ENCODE peak calls at places on chromosomes 16 and 17, in four cellular contexts. X is SW480, G is frontal cortex, W is OCI-M1. B is an unnamed sample.

GRCh38 chr17:42780816-42781638 is 617 bp downstream of the WNK4 start:
- DNase-seq in W (no peak), X (no peak), G (no peak), B (no peak)

GRCh38 chr16:11251525-11252481 is 4.2 kb downstream of the SOCS1 start:
- DNase-seq in X (no peak), G (no peak), W (peak), B (no peak)

GRCh38 chr16:49617710-49618330 is 238.1 kb downstream of the ZNF423 start:
- DNase-seq in W (no peak), G (no peak), X (no peak), B (no peak)

GRCh38 chr17:7141824-7142223 is 27.2 kb upstream of the ASGR2 start:
- DNase-seq in G (no peak), X (no peak), W (no peak), B (no peak)

GRCh38 chr16:9097266-9098219 is 6.1 kb downstream of the HAPSTR1 start:
- DNase-seq in X (no peak), G (no peak), W (no peak), B (no peak)

GRCh38 chr16:2724088-2724676 is 4.2 kb upstream of the PRSS27 start:
- DNase-seq in G (no peak), X (no peak), W (no peak), B (no peak)

GRCh38 chr17:27530791-27531391 is 74.6 kb downstream of the KSR1 start:
- DNase-seq in X (no peak), W (peak), G (no peak), B (no peak)

GRCh38 chr16:68235882-68236803 is at the start of gene ESRP2:
- DNase-seq in W (no peak), G (peak), X (peak), B (no peak)

GRCh38 chr17:57761887-57762286 is 16.8 kb upstream of the CCDC182 start:
- DNase-seq in X (peak), W (peak), G (no peak), B (no peak)

GRCh38 chr17:80096531-80097306 is 4.7 kb upstream of the GAA start:
- DNase-seq in G (no peak), W (no peak), X (no peak), B (no peak)

GRCh38 chr17:28228109-28228840 is 90.7 kb upstream of the TMEM97 start:
- DNase-seq in W (no peak), G (no peak), X (peak), B (no peak)

GRCh38 chr17:80086081-80086480 is 15.3 kb upstream of the GAA start:
- DNase-seq in X (no peak), G (no peak), W (no peak), B (no peak)

GRCh38 chr17:35297666-35298065 is 54.8 kb downstream of the SLFN5 start:
- DNase-seq in X (no peak), G (no peak), W (no peak), B (no peak)

GRCh38 chr17:8162232-8162996 is at the start of gene VAMP2:
- DNase-seq in W (peak), X (peak), G (peak), B (peak)

GRCh38 chr17:46818319-46818928 is at the start of gene WNT3:
- DNase-seq in W (no peak), X (no peak), G (peak), B (no peak)

GRCh38 chr17:27893834-27894503 is 804 bp upstream of the LYRM9 start:
- DNase-seq in W (peak), X (no peak), G (peak), B (no peak)

GRCh38 chr16:12833939-12834338 is 30.3 kb upstream of the CPPED1 start:
- DNase-seq in G (no peak), X (peak), W (no peak), B (peak)

GRCh38 chr17:6690641-6691040 is 22.5 kb downstream of the SLC13A5 start:
- DNase-seq in X (no peak), W (no peak), G (no peak), B (no peak)

GRCh38 chr17:57810740-57811632 is 38.9 kb downstream of the MRPS23 start:
- DNase-seq in G (no peak), W (peak), X (no peak), B (no peak)

GRCh38 chr16:47567321-47567720 is 106.2 kb downstream of the PHKB start:
- DNase-seq in G (no peak), W (peak), X (no peak), B (no peak)

GRCh38 chr17:47204722-47205418 is 4.3 kb upstream of the MYL4 start:
- DNase-seq in X (peak), W (peak), G (no peak), B (no peak)

GRCh38 chr17:63821809-63822208 is 5.4 kb upstream of the PSMC5 start:
- DNase-seq in W (no peak), X (no peak), G (no peak), B (no peak)

GRCh38 chr16:29975811-29976511 is 2.3 kb downstream of the TAOK2 start:
- DNase-seq in G (peak), X (no peak), W (peak), B (no peak)

GRCh38 chr16:67181346-67181745 is 2.4 kb downstream of the MATCAP1 start:
- DNase-seq in W (no peak), G (no peak), X (no peak), B (no peak)

GRCh38 chr16:11595908-11596504 is 9.3 kb upstream of the LITAF start:
- DNase-seq in W (no peak), G (no peak), X (no peak), B (no peak)

B was measured in neural crest cell.